ENCODE peak calls at places on chromosome 19, in six cellular contexts. One of them, this sample, is unnamed.

GRCh38 chr19:50315773-50316448 is 13.3 kb downstream of the KCNC3 start:
- DNase-seq in MM.1S: no peak
- DNase-seq in activated CD8-positive, alpha-beta T cell treated with anti-CD3 and anti-CD28 coated beads for 36 hours: peak; percentile 76
- DNase-seq in AG04450: no peak
- DNase-seq in fibroblast of mammary gland: no peak
- DNase-seq in lower leg skin: no peak
- DNase-seq in this sample: no peak

GRCh38 chr19:33863436-33863835 is 66.8 kb downstream of the KCTD15 start:
- DNase-seq in MM.1S: no peak
- DNase-seq in activated CD8-positive, alpha-beta T cell treated with anti-CD3 and anti-CD28 coated beads for 36 hours: no peak
- DNase-seq in AG04450: no peak
- DNase-seq in fibroblast of mammary gland: no peak
- DNase-seq in lower leg skin: no peak
- DNase-seq in this sample: no peak

GRCh38 chr19:6233827-6234511 is 45.8 kb downstream of the MLLT1 start:
- DNase-seq in MM.1S: no peak
- DNase-seq in activated CD8-positive, alpha-beta T cell treated with anti-CD3 and anti-CD28 coated beads for 36 hours: no peak
- DNase-seq in AG04450: no peak
- DNase-seq in fibroblast of mammary gland: peak; percentile 20
- DNase-seq in lower leg skin: no peak
- DNase-seq in this sample: no peak

GRCh38 chr19:14127176-14127575 is 9.2 kb downstream of the ASF1B start:
- DNase-seq in MM.1S: no peak
- DNase-seq in activated CD8-positive, alpha-beta T cell treated with anti-CD3 and anti-CD28 coated beads for 36 hours: no peak
- DNase-seq in AG04450: no peak
- DNase-seq in fibroblast of mammary gland: no peak
- DNase-seq in lower leg skin: no peak
- DNase-seq in this sample: no peak

GRCh38 chr19:56837892-56838679 is 2.4 kb downstream of the PEG3 start:
- DNase-seq in MM.1S: no peak
- DNase-seq in activated CD8-positive, alpha-beta T cell treated with anti-CD3 and anti-CD28 coated beads for 36 hours: peak; percentile 32
- DNase-seq in AG04450: no peak
- DNase-seq in fibroblast of mammary gland: peak; percentile 39
- DNase-seq in lower leg skin: peak; percentile 25
- DNase-seq in this sample: no peak

GRCh38 chr19:15114153-15114540 is 6.9 kb downstream of the SYDE1 start:
- DNase-seq in MM.1S: no peak
- DNase-seq in activated CD8-positive, alpha-beta T cell treated with anti-CD3 and anti-CD28 coated beads for 36 hours: no peak
- DNase-seq in AG04450: no peak
- DNase-seq in fibroblast of mammary gland: peak; percentile 79
- DNase-seq in lower leg skin: no peak
- DNase-seq in this sample: no peak

GRCh38 chr19:1862424-1863307 is 713 bp downstream of the KLF16 start:
- DNase-seq in MM.1S: peak; percentile 54
- DNase-seq in activated CD8-positive, alpha-beta T cell treated with anti-CD3 and anti-CD28 coated beads for 36 hours: peak; percentile 61
- DNase-seq in AG04450: no peak
- DNase-seq in fibroblast of mammary gland: no peak
- DNase-seq in lower leg skin: no peak
- DNase-seq in this sample: no peak

GRCh38 chr19:5046339-5047039 is 77.6 kb downstream of the KDM4B start:
- DNase-seq in MM.1S: no peak
- DNase-seq in activated CD8-positive, alpha-beta T cell treated with anti-CD3 and anti-CD28 coated beads for 36 hours: no peak
- DNase-seq in AG04450: no peak
- DNase-seq in fibroblast of mammary gland: no peak
- DNase-seq in lower leg skin: peak; percentile 84
- DNase-seq in this sample: no peak

GRCh38 chr19:43527860-43528622 is 1.0 kb upstream of the ETHE1 start:
- DNase-seq in MM.1S: no peak
- DNase-seq in activated CD8-positive, alpha-beta T cell treated with anti-CD3 and anti-CD28 coated beads for 36 hours: peak; percentile 29
- DNase-seq in AG04450: no peak
- DNase-seq in fibroblast of mammary gland: peak; percentile 44
- DNase-seq in lower leg skin: no peak
- DNase-seq in this sample: no peak

GRCh38 chr19:38737921-38738731 is 6.1 kb downstream of the CAPN12 start:
- DNase-seq in MM.1S: no peak
- DNase-seq in activated CD8-positive, alpha-beta T cell treated with anti-CD3 and anti-CD28 coated beads for 36 hours: no peak
- DNase-seq in AG04450: no peak
- DNase-seq in fibroblast of mammary gland: no peak
- DNase-seq in lower leg skin: no peak
- DNase-seq in this sample: no peak

GRCh38 chr19:21082011-21082975 is at the start of gene ZNF714:
- DNase-seq in MM.1S: peak; percentile 76
- DNase-seq in activated CD8-positive, alpha-beta T cell treated with anti-CD3 and anti-CD28 coated beads for 36 hours: peak; percentile 83
- DNase-seq in AG04450: peak; percentile 76
- DNase-seq in fibroblast of mammary gland: peak; percentile 90
- DNase-seq in lower leg skin: peak; percentile 93
- DNase-seq in this sample: peak; percentile 95

GRCh38 chr19:3833578-3834348 is 35.1 kb downstream of the ZFR2 start:
- DNase-seq in MM.1S: no peak
- DNase-seq in activated CD8-positive, alpha-beta T cell treated with anti-CD3 and anti-CD28 coated beads for 36 hours: no peak
- DNase-seq in AG04450: no peak
- DNase-seq in fibroblast of mammary gland: no peak
- DNase-seq in lower leg skin: no peak
- DNase-seq in this sample: no peak

GRCh38 chr19:3149526-3150505 is 14.0 kb downstream of the GNA15 start:
- DNase-seq in MM.1S: no peak
- DNase-seq in activated CD8-positive, alpha-beta T cell treated with anti-CD3 and anti-CD28 coated beads for 36 hours: no peak
- DNase-seq in AG04450: no peak
- DNase-seq in fibroblast of mammary gland: no peak
- DNase-seq in lower leg skin: no peak
- DNase-seq in this sample: no peak

GRCh38 chr19:3533563-3534216 is 5.3 kb upstream of the TEKTIP1 start:
- DNase-seq in MM.1S: no peak
- DNase-seq in activated CD8-positive, alpha-beta T cell treated with anti-CD3 and anti-CD28 coated beads for 36 hours: no peak
- DNase-seq in AG04450: no peak
- DNase-seq in fibroblast of mammary gland: no peak
- DNase-seq in lower leg skin: no peak
- DNase-seq in this sample: no peak

GRCh38 chr19:21586341-21587116 is 81.1 kb downstream of the ZNF429 start:
- DNase-seq in MM.1S: no peak
- DNase-seq in activated CD8-positive, alpha-beta T cell treated with anti-CD3 and anti-CD28 coated beads for 36 hours: peak; percentile 57
- DNase-seq in AG04450: no peak
- DNase-seq in fibroblast of mammary gland: no peak
- DNase-seq in lower leg skin: no peak
- DNase-seq in this sample: no peak

GRCh38 chr19:38733493-38734175 is 10.6 kb downstream of the CAPN12 start:
- DNase-seq in MM.1S: no peak
- DNase-seq in activated CD8-positive, alpha-beta T cell treated with anti-CD3 and anti-CD28 coated beads for 36 hours: peak; percentile 36
- DNase-seq in AG04450: no peak
- DNase-seq in fibroblast of mammary gland: no peak
- DNase-seq in lower leg skin: peak; percentile 17
- DNase-seq in this sample: no peak

GRCh38 chr19:36136975-36137686 is 2.7 kb upstream of the CAPNS1 start:
- DNase-seq in MM.1S: peak; percentile 35
- DNase-seq in activated CD8-positive, alpha-beta T cell treated with anti-CD3 and anti-CD28 coated beads for 36 hours: no peak
- DNase-seq in AG04450: no peak
- DNase-seq in fibroblast of mammary gland: peak; percentile 42
- DNase-seq in lower leg skin: peak; percentile 77
- DNase-seq in this sample: no peak

GRCh38 chr19:35395762-35396199 is 24.9 kb downstream of the GPR42 start:
- DNase-seq in MM.1S: no peak
- DNase-seq in activated CD8-positive, alpha-beta T cell treated with anti-CD3 and anti-CD28 coated beads for 36 hours: no peak
- DNase-seq in AG04450: no peak
- DNase-seq in fibroblast of mammary gland: no peak
- DNase-seq in lower leg skin: no peak
- DNase-seq in this sample: no peak

GRCh38 chr19:38799104-38799503 is 10.1 kb downstream of the LGALS7B start:
- DNase-seq in MM.1S: no peak
- DNase-seq in activated CD8-positive, alpha-beta T cell treated with anti-CD3 and anti-CD28 coated beads for 36 hours: no peak
- DNase-seq in AG04450: no peak
- DNase-seq in fibroblast of mammary gland: no peak
- DNase-seq in lower leg skin: no peak
- DNase-seq in this sample: no peak

GRCh38 chr19:12847159-12848139 is 9.1 kb downstream of the MAST1 start:
- DNase-seq in MM.1S: peak; percentile 75
- DNase-seq in activated CD8-positive, alpha-beta T cell treated with anti-CD3 and anti-CD28 coated beads for 36 hours: peak; percentile 91
- DNase-seq in AG04450: no peak
- DNase-seq in fibroblast of mammary gland: peak; percentile 82
- DNase-seq in lower leg skin: peak; percentile 67
- DNase-seq in this sample: peak; percentile 96

GRCh38 chr19:39670998-39671397 is 15.3 kb downstream of the LGALS16 start:
- DNase-seq in MM.1S: no peak
- DNase-seq in activated CD8-positive, alpha-beta T cell treated with anti-CD3 and anti-CD28 coated beads for 36 hours: no peak
- DNase-seq in AG04450: no peak
- DNase-seq in fibroblast of mammary gland: no peak
- DNase-seq in lower leg skin: no peak
- DNase-seq in this sample: no peak

GRCh38 chr19:44886141-44886540 is 4.9 kb upstream of the TOMM40 start:
- DNase-seq in MM.1S: no peak
- DNase-seq in activated CD8-positive, alpha-beta T cell treated with anti-CD3 and anti-CD28 coated beads for 36 hours: no peak
- DNase-seq in AG04450: no peak
- DNase-seq in fibroblast of mammary gland: no peak
- DNase-seq in lower leg skin: no peak
- DNase-seq in this sample: no peak
- TF ChIP-seq CTCF in MM.1S: no peak
- TF ChIP-seq CTCF in activated CD8-positive, alpha-beta T cell treated with anti-CD3 and anti-CD28 coated beads for 36 hours: no peak
- TF ChIP-seq CTCF in AG04450: no peak
- TF ChIP-seq CTCF in fibroblast of mammary gland: no peak
- TF ChIP-seq CTCF in lower leg skin: no peak
- TF ChIP-seq CTCF in this sample: no peak

GRCh38 chr19:54391589-54392061 is 23.6 kb upstream of the TTYH1 start:
- DNase-seq in MM.1S: no peak
- DNase-seq in activated CD8-positive, alpha-beta T cell treated with anti-CD3 and anti-CD28 coated beads for 36 hours: no peak
- DNase-seq in AG04450: no peak
- DNase-seq in fibroblast of mammary gland: no peak
- DNase-seq in lower leg skin: no peak
- DNase-seq in this sample: no peak
- TF ChIP-seq CTCF in MM.1S: no peak
- TF ChIP-seq CTCF in activated CD8-positive, alpha-beta T cell treated with anti-CD3 and anti-CD28 coated beads for 36 hours: no peak
- TF ChIP-seq CTCF in AG04450: peak; percentile 1
- TF ChIP-seq CTCF in fibroblast of mammary gland: no peak
- TF ChIP-seq CTCF in lower leg skin: no peak
- TF ChIP-seq CTCF in this sample: no peak

DNA sequence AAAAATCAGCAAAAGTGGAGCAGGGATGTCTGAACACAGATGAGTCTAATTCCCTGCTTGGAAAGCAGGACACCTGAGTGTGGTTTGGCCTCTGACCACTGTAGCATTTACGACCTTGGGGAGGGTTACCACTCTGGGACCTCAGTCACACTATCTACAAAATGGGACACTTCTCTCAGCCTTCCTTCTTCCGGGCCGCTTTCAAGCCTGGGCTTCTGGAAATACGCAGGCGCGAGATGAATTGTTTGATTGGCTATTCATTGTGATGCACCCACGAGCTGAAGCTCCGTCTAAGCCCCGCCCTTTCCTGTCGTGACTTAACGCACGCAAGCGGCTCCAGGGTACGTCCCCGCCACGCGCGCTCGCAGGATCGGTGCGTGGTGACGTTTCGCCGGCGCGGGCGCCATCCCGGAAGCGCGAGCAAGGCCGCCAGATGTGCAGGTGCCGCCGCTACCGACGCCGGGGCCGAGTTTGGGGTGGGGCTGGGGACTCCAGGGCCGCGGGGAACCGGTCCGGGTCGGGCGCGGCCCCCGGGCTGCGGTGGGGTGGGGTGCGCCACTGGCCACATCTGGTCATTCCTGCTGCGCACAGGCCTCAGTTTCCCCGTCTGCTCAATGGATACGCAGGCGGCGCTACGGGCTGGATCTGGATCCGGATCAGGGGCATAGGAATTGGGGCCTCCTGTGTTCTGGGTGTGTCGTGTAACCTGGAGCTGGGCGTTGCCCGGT is at the start of gene KXD1:
- DNase-seq in MM.1S: peak; percentile 100
- DNase-seq in activated CD8-positive, alpha-beta T cell treated with anti-CD3 and anti-CD28 coated beads for 36 hours: peak; percentile 99
- DNase-seq in AG04450: peak; percentile 98
- DNase-seq in fibroblast of mammary gland: peak; percentile 99
- DNase-seq in lower leg skin: peak; percentile 98
- DNase-seq in this sample: peak; percentile 98
- TF ChIP-seq CTCF in MM.1S: no peak
- TF ChIP-seq CTCF in activated CD8-positive, alpha-beta T cell treated with anti-CD3 and anti-CD28 coated beads for 36 hours: no peak
- TF ChIP-seq CTCF in AG04450: no peak
- TF ChIP-seq CTCF in fibroblast of mammary gland: no peak
- TF ChIP-seq CTCF in lower leg skin: no peak
- TF ChIP-seq CTCF in this sample: no peak

DNA sequence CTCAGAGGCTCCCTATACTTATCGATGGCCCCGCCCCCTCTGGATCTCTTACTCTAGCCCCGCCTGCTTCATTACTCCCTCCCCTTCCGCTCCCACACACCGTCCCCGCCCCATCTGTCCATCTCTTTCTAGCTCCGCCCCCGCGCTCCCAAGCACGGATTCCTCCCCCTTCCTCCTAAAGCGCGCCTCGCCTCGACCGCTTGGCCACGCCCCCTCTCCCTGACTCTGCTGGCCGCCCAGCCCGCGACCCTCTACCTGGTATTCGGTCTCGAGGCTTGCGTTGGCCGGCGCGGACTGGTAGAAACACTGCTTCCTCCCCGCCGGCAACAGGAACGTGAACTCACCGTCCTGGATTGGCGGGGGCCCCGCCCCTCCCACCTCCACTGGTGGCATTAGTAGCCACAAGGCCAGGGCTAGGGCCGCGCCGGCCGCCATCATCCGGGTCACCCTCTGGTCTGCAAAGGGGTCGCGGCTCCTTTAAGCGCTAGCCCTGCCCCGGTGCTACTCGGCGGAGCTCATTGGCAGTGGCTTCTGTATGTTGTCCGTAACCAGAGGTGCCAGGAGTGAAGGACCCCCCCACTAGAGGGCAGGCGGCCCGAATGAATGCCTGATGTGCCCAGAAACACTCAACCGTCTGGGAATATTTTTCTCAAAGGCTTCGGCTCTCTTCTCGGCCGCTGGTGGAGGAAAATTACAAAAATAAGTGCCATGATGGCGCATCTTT is at the start of gene TMED1:
- DNase-seq in MM.1S: peak; percentile 94
- DNase-seq in activated CD8-positive, alpha-beta T cell treated with anti-CD3 and anti-CD28 coated beads for 36 hours: peak; percentile 100
- DNase-seq in AG04450: peak; percentile 97
- DNase-seq in fibroblast of mammary gland: peak; percentile 99
- DNase-seq in lower leg skin: peak; percentile 100
- DNase-seq in this sample: peak; percentile 99
- TF ChIP-seq CTCF in MM.1S: no peak
- TF ChIP-seq CTCF in activated CD8-positive, alpha-beta T cell treated with anti-CD3 and anti-CD28 coated beads for 36 hours: no peak
- TF ChIP-seq CTCF in AG04450: peak; percentile 27
- TF ChIP-seq CTCF in fibroblast of mammary gland: no peak
- TF ChIP-seq CTCF in lower leg skin: no peak
- TF ChIP-seq CTCF in this sample: peak; percentile 38

This sample was measured in osteocyte.